ENCODE peak calls at places on chromosomes 2 and 18, in seven cellular contexts. G, Z, F, C, X, Q and J are unnamed samples. For H3K4me1 and H3K27me3, the result is how much of the 10 kb centered on the place peaks cover.

GRCh38 chr2:170282851-170283250 is 104.9 kb downstream of the MYO3B start:
- DNase-seq in F (no peak), G (peak), X (peak), Z (peak), C (no peak), Q (no peak), J (no peak)

GRCh38 chr2:98701230-98701629 is 29.7 kb downstream of the MGAT4A start:
- DNase-seq in X (no peak), Z (no peak), G (no peak), Q (no peak), C (no peak), F (no peak), J (no peak)

GRCh38 chr2:20267529-20267928 is 42.6 kb upstream of the SDC1 start:
- DNase-seq in X (no peak), C (no peak), Q (no peak), F (no peak), G (no peak), Z (no peak), J (no peak)

GRCh38 chr18:48886520-48887293 is 64.1 kb downstream of the SMAD7 start:
- DNase-seq in F (no peak), Q (no peak), C (no peak), Z (no peak), X (no peak), G (no peak), J (no peak)

GRCh38 chr2:20421336-20421987 is 25.4 kb upstream of the RHOB start:
- DNase-seq in F (no peak), G (no peak), Q (no peak), X (no peak), C (no peak), Z (no peak), J (no peak)

GRCh38 chr18:74916773-74917393 is 292.1 kb downstream of the PTGR3 start:
- DNase-seq in X (no peak), C (no peak), F (no peak), Z (no peak), Q (no peak), G (no peak), J (no peak)

GRCh38 chr18:49447810-49448745 is 12.4 kb downstream of the DYM start:
- DNase-seq in Z (peak), C (peak), Q (peak), X (no peak), G (peak), F (peak), J (no peak)

GRCh38 chr18:2538236-2538635 is 33.1 kb downstream of the METTL4 start:
- DNase-seq in X (no peak), Z (no peak), F (no peak), G (no peak), C (no peak), Q (no peak), J (no peak)

GRCh38 chr2:238286551-238286950 is 1.9 kb downstream of the PER2 start:
- DNase-seq in F (peak), C (peak), X (no peak), Q (peak), Z (no peak), G (no peak), J (no peak)

DNA sequence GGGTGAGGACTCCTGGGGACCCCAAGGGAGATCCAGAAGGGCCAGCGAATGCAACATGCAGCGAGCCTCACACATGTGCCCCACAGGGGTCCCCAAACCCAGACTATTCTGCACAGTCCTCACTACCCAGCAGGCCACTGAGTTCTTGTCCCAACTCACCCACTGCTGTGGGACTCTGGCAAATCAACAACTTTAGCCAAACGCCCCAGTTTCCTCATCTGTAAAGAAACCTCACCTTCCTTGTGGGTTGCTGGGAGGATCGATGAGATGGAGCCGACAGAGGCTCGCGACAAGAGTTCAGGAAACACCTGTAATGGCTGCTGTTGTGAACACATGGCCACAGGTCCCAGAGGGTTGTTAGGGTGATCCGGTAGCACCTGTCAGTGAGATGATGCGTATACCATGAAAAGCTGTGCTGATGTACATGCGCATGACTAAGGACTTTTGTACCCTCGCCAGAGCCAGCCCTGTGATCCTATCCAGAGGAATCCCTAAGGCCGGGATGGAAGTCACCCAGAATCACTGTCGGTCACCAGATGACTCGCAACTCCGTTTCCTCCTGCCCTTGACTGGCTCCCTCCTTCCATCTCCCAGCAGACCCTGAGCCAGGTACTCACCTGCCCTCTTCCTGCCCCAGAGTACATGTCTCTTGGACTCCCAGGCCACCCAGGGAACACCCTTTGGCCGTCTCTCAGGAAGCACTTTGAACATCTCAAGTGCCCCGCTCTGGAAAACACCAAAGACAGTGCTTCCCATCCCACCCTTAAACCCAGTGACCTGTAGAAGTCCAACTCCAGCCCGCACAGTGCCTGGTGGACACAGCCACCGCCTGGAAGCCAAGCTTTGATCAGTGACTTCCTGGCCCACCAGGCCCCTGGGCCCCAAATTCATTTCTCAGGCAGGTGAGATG is 103.3 kb upstream of the ID2 start:
- DNase-seq in Z (no peak), C (peak), X (no peak), F (no peak), Q (no peak), G (peak), J (no peak)
- H3K4me1 ChIP-seq in Z (under half), C (under half), X (under half), F (under half), Q (under half), G (under half), J (under half)

GRCh38 chr2:144682248-144682647 is 162.3 kb upstream of the ZEB2 start:
- DNase-seq in Z (no peak), X (no peak), Q (no peak), C (no peak), F (no peak), G (no peak), J (no peak)

GRCh38 chr2:144681389-144681788 is 161.5 kb upstream of the ZEB2 start:
- DNase-seq in Q (no peak), Z (no peak), F (no peak), C (no peak), G (no peak), X (no peak), J (no peak)

GRCh38 chr2:144683955-144684354 is 164.0 kb upstream of the ZEB2 start:
- DNase-seq in C (no peak), Z (no peak), G (no peak), X (no peak), Q (no peak), F (no peak), J (no peak)

GRCh38 chr2:144683063-144683740 is 163.3 kb upstream of the ZEB2 start:
- DNase-seq in G (no peak), Q (no peak), C (no peak), X (no peak), Z (no peak), F (no peak), J (no peak)

DNA sequence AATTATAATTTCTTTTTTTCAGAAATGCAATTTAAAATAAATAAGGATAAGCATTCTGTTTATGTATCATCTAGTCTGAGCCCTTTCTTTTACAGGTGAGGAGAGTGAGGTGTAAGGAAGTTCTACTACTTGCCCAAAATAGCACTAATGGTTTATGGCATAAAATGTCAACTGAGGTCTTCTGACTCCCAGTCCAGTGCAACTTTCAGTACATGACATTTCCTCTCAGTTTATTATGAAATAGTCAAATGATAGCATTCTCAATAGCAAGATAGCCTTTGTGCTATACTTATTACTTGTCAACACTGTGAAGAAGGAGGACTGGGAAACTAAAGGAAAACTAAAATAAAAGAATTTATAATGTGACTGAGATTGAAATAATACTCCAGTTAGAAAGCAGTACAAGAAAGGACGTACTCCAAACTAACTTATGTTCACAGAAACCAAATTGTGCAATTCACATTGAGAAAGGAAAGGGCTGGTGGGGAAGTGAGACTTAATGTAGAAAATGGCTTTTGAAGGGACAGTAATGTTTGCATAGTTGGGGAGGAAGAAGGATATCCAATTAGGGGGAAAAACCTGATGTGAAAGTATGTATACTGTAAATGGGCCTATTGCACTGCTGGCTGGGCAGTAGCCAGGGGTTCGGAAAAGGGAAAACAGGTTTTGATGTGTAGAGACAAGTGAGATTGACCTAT is 166.7 kb upstream of the ZEB2 start:
- DNase-seq in C (no peak), Z (no peak), F (no peak), Q (no peak), G (no peak), X (no peak), J (no peak)
- H2AK5ac ChIP-seq in C (no peak), Z (no peak), F (no peak), Q (no peak), G (no peak), X (no peak), J (no peak)

GRCh38 chr2:149005471-149006077 is 32.9 kb upstream of the LYPD6B start:
- DNase-seq in F (no peak), Z (no peak), C (no peak), X (no peak), Q (peak), G (no peak), J (no peak)

GRCh38 chr2:149004836-149005235 is 33.7 kb upstream of the LYPD6B start:
- DNase-seq in C (no peak), G (no peak), X (no peak), F (no peak), Q (peak), Z (no peak), J (no peak)

GRCh38 chr2:149009928-149010461 is 28.5 kb upstream of the LYPD6B start:
- DNase-seq in Z (no peak), F (no peak), Q (no peak), C (no peak), X (no peak), G (no peak), J (no peak)

GRCh38 chr2:149008381-149008780 is 30.1 kb upstream of the LYPD6B start:
- DNase-seq in X (no peak), G (no peak), F (no peak), Q (no peak), C (no peak), Z (no peak), J (no peak)

GRCh38 chr2:149006883-149007543 is 31.5 kb upstream of the LYPD6B start:
- DNase-seq in G (no peak), Q (no peak), X (no peak), F (no peak), Z (no peak), C (no peak), J (no peak)
- H3K27me3 ChIP-seq in G (under half), Q (under half), X (under half), F (under half), Z (under half), C (under half), J (under half)

GRCh38 chr2:136107238-136108033 is 10.5 kb downstream of the CXCR4 start:
- DNase-seq in F (no peak), Q (no peak), G (no peak), Z (no peak), C (no peak), X (no peak), J (no peak)

GRCh38 chr2:136108461-136108860 is 9.5 kb downstream of the CXCR4 start:
- DNase-seq in C (no peak), Z (no peak), G (no peak), X (no peak), Q (no peak), F (no peak), J (no peak)

GRCh38 chr2:136112317-136112891 is 5.5 kb downstream of the CXCR4 start:
- DNase-seq in G (no peak), F (no peak), Q (no peak), Z (no peak), C (no peak), X (no peak), J (no peak)

GRCh38 chr2:136112949-136113766 is 4.8 kb downstream of the CXCR4 start:
- DNase-seq in X (no peak), Q (no peak), C (no peak), G (no peak), Z (no peak), F (no peak), J (no peak)

DNA sequence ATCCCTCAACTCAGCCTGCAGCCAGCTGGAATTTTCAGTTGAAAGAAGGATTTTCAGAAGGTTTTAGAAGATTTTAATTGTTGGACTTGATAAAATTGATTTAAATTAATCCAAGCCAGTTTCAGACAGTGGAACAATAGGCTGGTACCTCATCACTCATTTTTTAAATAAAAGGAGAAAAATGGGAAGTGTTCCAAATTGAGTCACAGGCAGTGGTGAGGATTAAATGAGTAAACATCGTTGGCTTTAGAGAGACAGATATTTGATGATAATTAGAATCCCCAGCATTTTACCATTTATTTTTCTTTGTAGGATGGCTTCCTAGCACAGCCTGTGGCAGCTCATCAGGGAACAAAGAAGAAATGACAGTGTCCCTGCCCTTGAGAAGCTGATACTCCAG is 7.4 kb downstream of the CXCR4 start:
- DNase-seq in X (no peak), G (no peak), C (no peak), Z (no peak), F (no peak), Q (no peak), J (no peak)
- H3K4me1 ChIP-seq in X (under half), G (under half), C (under half), Z (under half), F (under half), Q (under half), J (under half)

GRCh38 chr2:118738106-118738505 is 109.3 kb downstream of the EN1 start:
- DNase-seq in Q (no peak), F (no peak), Z (no peak), G (no peak), C (no peak), X (no peak), J (no peak)
- H2AK5ac ChIP-seq in Q (no peak), F (no peak), Z (no peak), G (no peak), C (peak), X (no peak), J (no peak)

DNA sequence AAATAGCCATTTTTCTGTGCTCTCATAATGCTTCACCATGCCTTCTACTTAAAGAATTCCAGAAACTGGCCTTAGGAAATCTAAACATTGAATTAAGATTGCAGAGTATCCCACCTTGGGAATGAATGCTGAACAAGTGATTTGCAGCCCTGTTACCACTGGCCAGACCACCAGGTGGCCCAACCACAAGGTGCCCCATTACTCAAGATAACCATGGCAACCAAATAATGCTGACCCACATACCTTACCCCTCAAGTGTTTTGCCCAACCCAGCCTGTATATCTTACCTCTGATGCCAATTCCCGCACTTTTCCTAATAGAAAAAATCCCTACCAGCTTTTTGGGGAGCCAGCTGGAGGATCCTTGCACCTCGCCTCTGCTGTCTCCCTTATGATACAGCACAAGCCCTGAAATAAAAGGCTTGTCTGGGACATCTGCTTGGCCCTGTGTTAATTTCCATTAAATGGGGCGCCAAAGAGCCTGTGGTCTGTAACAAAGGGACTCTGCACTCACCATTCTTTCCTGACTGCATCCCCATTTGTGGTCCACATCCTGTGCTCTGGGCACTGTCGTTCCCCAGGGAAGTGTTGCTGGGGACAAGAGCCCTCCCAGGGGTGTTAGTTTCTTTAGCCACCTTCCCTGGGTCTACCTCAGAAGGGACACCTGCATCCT is 17.3 kb upstream of the KCNF1 start:
- DNase-seq in Q (no peak), F (no peak), Z (peak), G (no peak), C (no peak), X (no peak), J (no peak)
- H3K27me3 ChIP-seq in Q (half or more), F (under half), Z (under half), G (under half), C (half or more), X (under half), J (under half)

GRCh38 chr2:69594341-69594740 is 49.2 kb downstream of the AAK1 start:
- DNase-seq in F (no peak), Q (peak), Z (no peak), C (peak), X (no peak), G (no peak), J (no peak)

GRCh38 chr2:69597105-69597504 is 46.4 kb downstream of the AAK1 start:
- DNase-seq in C (no peak), G (no peak), Q (no peak), F (no peak), Z (no peak), X (no peak), J (no peak)

GRCh38 chr2:69601179-69601612 is 42.3 kb downstream of the AAK1 start:
- DNase-seq in F (peak), X (no peak), Q (peak), Z (peak), G (no peak), C (peak), J (no peak)

GRCh38 chr2:69600425-69600824 is 43.1 kb downstream of the AAK1 start:
- DNase-seq in C (no peak), Z (no peak), G (no peak), Q (no peak), F (no peak), X (no peak), J (no peak)

GRCh38 chr2:69597843-69598610 is 45.5 kb downstream of the AAK1 start:
- DNase-seq in F (no peak), X (no peak), G (no peak), Z (no peak), Q (no peak), C (no peak), J (no peak)
- H3K4me1 ChIP-seq in F (under half), X (under half), G (under half), Z (under half), Q (under half), C (under half), J (under half)

GRCh38 chr18:60987963-60988362 is 345.3 kb upstream of the CDH20 start:
- DNase-seq in X (no peak), C (peak), Q (peak), G (no peak), F (no peak), Z (no peak), J (no peak)
- H2AK5ac ChIP-seq in X (no peak), C (no peak), Q (no peak), G (no peak), F (no peak), Z (no peak), J (no peak)